ENCODE peak calls at places on chromosomes 16 and 17, in six cellular contexts. P, V, L, W, X and S are unnamed samples.

GRCh38 chr17:50841277-50841948 is 6.0 kb downstream of the WFIKKN2 start:
- DNase-seq in L (no peak), W (no peak), X (no peak), V (no peak), P (no peak), S (no peak)

GRCh38 chr17:48597775-48598631 is 4.4 kb upstream of the HOXB5 start:
- DNase-seq in P (no peak), L (no peak), X (peak), W (peak), V (no peak), S (no peak)

GRCh38 chr17:15981208-15981607 is 18.3 kb downstream of the ZSWIM7 start:
- DNase-seq in P (no peak), W (no peak), L (no peak), V (no peak), X (no peak), S (no peak)

GRCh38 chr17:954431-955164 is 25.0 kb downstream of the NXN start:
- DNase-seq in L (peak), W (peak), X (no peak), P (peak), V (no peak), S (peak)

GRCh38 chr16:19128454-19129210 is 14.9 kb downstream of the ITPRIPL2 start:
- DNase-seq in V (no peak), W (no peak), P (no peak), L (no peak), X (no peak), S (no peak)

GRCh38 chr16:86306811-86307517 is 203.4 kb upstream of the FOXF1 start:
- DNase-seq in L (no peak), W (peak), V (no peak), X (no peak), P (no peak), S (no peak)

GRCh38 chr17:9817086-9817485 is 4.8 kb downstream of the GSG1L2 start:
- DNase-seq in W (no peak), X (peak), P (peak), V (peak), L (peak), S (peak)

GRCh38 chr17:49746791-49747490 is 17.0 kb downstream of the FAM117A start:
- DNase-seq in P (no peak), W (no peak), V (no peak), L (no peak), X (no peak), S (no peak)

GRCh38 chr17:19364699-19365498 is 2.4 kb upstream of the B9D1 start:
- DNase-seq in V (no peak), X (no peak), L (peak), W (no peak), P (no peak), S (peak)

GRCh38 chr17:82787081-82787848 is 35.4 kb downstream of the TBCD start:
- DNase-seq in L (peak), P (no peak), X (no peak), W (peak), V (no peak), S (peak)

GRCh38 chr17:57954421-57955182 is 610 bp downstream of the CUEDC1 start:
- DNase-seq in L (peak), V (peak), W (peak), P (peak), X (peak), S (peak)

GRCh38 chr16:74984194-74984669 is 691 bp downstream of the WDR59 start:
- DNase-seq in P (no peak), W (peak), X (no peak), L (peak), V (no peak), S (no peak)

GRCh38 chr16:86509759-86510464 is 415 bp upstream of the FOXF1 start:
- DNase-seq in X (peak), W (peak), V (peak), L (no peak), P (peak), S (no peak)